ENCODE peak calls at places on chromosomes 16 and 17, in eight cellular contexts. One of them, this sample, is unnamed.

GRCh38 chr16:4123617-4124300 is 7.5 kb upstream of the ADCY9 start:
- DNase-seq in colonic mucosa: no peak
- DNase-seq in heart right ventricle: no peak
- DNase-seq in mucosa of descending colon: no peak
- DNase-seq in cardiac muscle cell: no peak
- DNase-seq in CD8-positive, alpha-beta memory T cell: no peak
- DNase-seq in A673: no peak
- DNase-seq in neural progenitor cell: no peak
- DNase-seq in this sample: no peak

GRCh38 chr16:65833171-65833871 is 533.2 kb upstream of the CDH5 start:
- DNase-seq in neural progenitor cell: no peak
- DNase-seq in cardiac muscle cell: peak; percentile 83
- DNase-seq in heart right ventricle: no peak
- DNase-seq in colonic mucosa: no peak
- DNase-seq in mucosa of descending colon: no peak
- DNase-seq in A673: peak; percentile 94
- DNase-seq in CD8-positive, alpha-beta memory T cell: no peak
- DNase-seq in this sample: no peak

GRCh38 chr17:2309338-2310143 is 5.8 kb downstream of the SRR start:
- DNase-seq in A673: no peak
- DNase-seq in colonic mucosa: no peak
- DNase-seq in heart right ventricle: no peak
- DNase-seq in cardiac muscle cell: peak; percentile 67
- DNase-seq in neural progenitor cell: no peak
- DNase-seq in CD8-positive, alpha-beta memory T cell: no peak
- DNase-seq in mucosa of descending colon: no peak
- DNase-seq in this sample: no peak

GRCh38 chr17:72176902-72177660 is 56.3 kb downstream of the SOX9 start:
- DNase-seq in cardiac muscle cell: no peak
- DNase-seq in CD8-positive, alpha-beta memory T cell: no peak
- DNase-seq in heart right ventricle: no peak
- DNase-seq in colonic mucosa: peak; percentile 64
- DNase-seq in neural progenitor cell: no peak
- DNase-seq in mucosa of descending colon: peak; percentile 44
- DNase-seq in A673: no peak
- DNase-seq in this sample: no peak

GRCh38 chr17:48391460-48391859 is 38.6 kb downstream of the SKAP1 start:
- DNase-seq in A673: no peak
- DNase-seq in mucosa of descending colon: no peak
- DNase-seq in heart right ventricle: no peak
- DNase-seq in colonic mucosa: no peak
- DNase-seq in neural progenitor cell: no peak
- DNase-seq in CD8-positive, alpha-beta memory T cell: no peak
- DNase-seq in cardiac muscle cell: no peak
- DNase-seq in this sample: no peak

GRCh38 chr16:8717892-8718400 is 43.5 kb downstream of the ABAT start:
- DNase-seq in neural progenitor cell: no peak
- DNase-seq in heart right ventricle: no peak
- DNase-seq in cardiac muscle cell: no peak
- DNase-seq in mucosa of descending colon: no peak
- DNase-seq in colonic mucosa: no peak
- DNase-seq in A673: no peak
- DNase-seq in CD8-positive, alpha-beta memory T cell: no peak
- DNase-seq in this sample: no peak

GRCh38 chr16:89123001-89123830 is 29.6 kb downstream of the ACSF3 start:
- DNase-seq in A673: no peak
- DNase-seq in CD8-positive, alpha-beta memory T cell: no peak
- DNase-seq in mucosa of descending colon: peak; percentile 30
- DNase-seq in colonic mucosa: no peak
- DNase-seq in neural progenitor cell: no peak
- DNase-seq in heart right ventricle: peak; percentile 3
- DNase-seq in cardiac muscle cell: no peak
- DNase-seq in this sample: no peak

GRCh38 chr17:63039899-63040602 is 74.0 kb downstream of the TANC2 start:
- DNase-seq in colonic mucosa: no peak
- DNase-seq in cardiac muscle cell: peak; percentile 30
- DNase-seq in neural progenitor cell: no peak
- DNase-seq in heart right ventricle: no peak
- DNase-seq in CD8-positive, alpha-beta memory T cell: no peak
- DNase-seq in A673: no peak
- DNase-seq in mucosa of descending colon: no peak
- DNase-seq in this sample: no peak

GRCh38 chr17:30000755-30001257 is 59.4 kb downstream of the EFCAB5 start:
- DNase-seq in heart right ventricle: no peak
- DNase-seq in cardiac muscle cell: no peak
- DNase-seq in A673: no peak
- DNase-seq in neural progenitor cell: no peak
- DNase-seq in mucosa of descending colon: no peak
- DNase-seq in CD8-positive, alpha-beta memory T cell: no peak
- DNase-seq in colonic mucosa: no peak
- DNase-seq in this sample: no peak

GRCh38 chr17:43350888-43351361 is 47.9 kb upstream of the ARL4D start:
- DNase-seq in CD8-positive, alpha-beta memory T cell: no peak
- DNase-seq in colonic mucosa: no peak
- DNase-seq in mucosa of descending colon: no peak
- DNase-seq in cardiac muscle cell: no peak
- DNase-seq in A673: no peak
- DNase-seq in neural progenitor cell: no peak
- DNase-seq in heart right ventricle: no peak
- DNase-seq in this sample: peak; percentile 86
- H3K9me3 ChIP-seq in CD8-positive, alpha-beta memory T cell: peaks cover 31% of the 10 kb centered on the region
- H3K9me3 ChIP-seq in colonic mucosa: peaks cover 17% of the 10 kb centered on the region
- H3K9me3 ChIP-seq in mucosa of descending colon: peaks cover 34% of the 10 kb centered on the region
- H3K9me3 ChIP-seq in cardiac muscle cell: no peaks in the 10 kb centered on the region
- H3K9me3 ChIP-seq in A673: no peaks in the 10 kb centered on the region
- H3K9me3 ChIP-seq in neural progenitor cell: peaks cover 8% of the 10 kb centered on the region
- H3K9me3 ChIP-seq in heart right ventricle: peaks cover 23% of the 10 kb centered on the region
- H3K9me3 ChIP-seq in this sample: peaks cover 7% of the 10 kb centered on the region

GRCh38 chr17:50536683-50537646 is 4.4 kb downstream of the EPN3 start:
- DNase-seq in colonic mucosa: no peak
- DNase-seq in neural progenitor cell: no peak
- DNase-seq in CD8-positive, alpha-beta memory T cell: no peak
- DNase-seq in cardiac muscle cell: no peak
- DNase-seq in mucosa of descending colon: no peak
- DNase-seq in A673: no peak
- DNase-seq in heart right ventricle: no peak
- DNase-seq in this sample: no peak

GRCh38 chr17:50539762-50540440 is 7.1 kb upstream of the SPATA20 start:
- DNase-seq in colonic mucosa: peak; percentile 75
- DNase-seq in neural progenitor cell: no peak
- DNase-seq in mucosa of descending colon: peak; percentile 82
- DNase-seq in heart right ventricle: no peak
- DNase-seq in cardiac muscle cell: no peak
- DNase-seq in A673: no peak
- DNase-seq in CD8-positive, alpha-beta memory T cell: no peak
- DNase-seq in this sample: no peak

GRCh38 chr17:50535407-50535806 is 2.9 kb downstream of the EPN3 start:
- DNase-seq in heart right ventricle: no peak
- DNase-seq in colonic mucosa: no peak
- DNase-seq in CD8-positive, alpha-beta memory T cell: no peak
- DNase-seq in A673: no peak
- DNase-seq in neural progenitor cell: no peak
- DNase-seq in cardiac muscle cell: no peak
- DNase-seq in mucosa of descending colon: no peak
- DNase-seq in this sample: no peak

GRCh38 chr17:50538549-50539410 is 6.2 kb downstream of the EPN3 start:
- DNase-seq in A673: no peak
- DNase-seq in neural progenitor cell: no peak
- DNase-seq in cardiac muscle cell: no peak
- DNase-seq in CD8-positive, alpha-beta memory T cell: no peak
- DNase-seq in heart right ventricle: no peak
- DNase-seq in colonic mucosa: peak; percentile 49
- DNase-seq in mucosa of descending colon: peak; percentile 71
- DNase-seq in this sample: no peak

DNA sequence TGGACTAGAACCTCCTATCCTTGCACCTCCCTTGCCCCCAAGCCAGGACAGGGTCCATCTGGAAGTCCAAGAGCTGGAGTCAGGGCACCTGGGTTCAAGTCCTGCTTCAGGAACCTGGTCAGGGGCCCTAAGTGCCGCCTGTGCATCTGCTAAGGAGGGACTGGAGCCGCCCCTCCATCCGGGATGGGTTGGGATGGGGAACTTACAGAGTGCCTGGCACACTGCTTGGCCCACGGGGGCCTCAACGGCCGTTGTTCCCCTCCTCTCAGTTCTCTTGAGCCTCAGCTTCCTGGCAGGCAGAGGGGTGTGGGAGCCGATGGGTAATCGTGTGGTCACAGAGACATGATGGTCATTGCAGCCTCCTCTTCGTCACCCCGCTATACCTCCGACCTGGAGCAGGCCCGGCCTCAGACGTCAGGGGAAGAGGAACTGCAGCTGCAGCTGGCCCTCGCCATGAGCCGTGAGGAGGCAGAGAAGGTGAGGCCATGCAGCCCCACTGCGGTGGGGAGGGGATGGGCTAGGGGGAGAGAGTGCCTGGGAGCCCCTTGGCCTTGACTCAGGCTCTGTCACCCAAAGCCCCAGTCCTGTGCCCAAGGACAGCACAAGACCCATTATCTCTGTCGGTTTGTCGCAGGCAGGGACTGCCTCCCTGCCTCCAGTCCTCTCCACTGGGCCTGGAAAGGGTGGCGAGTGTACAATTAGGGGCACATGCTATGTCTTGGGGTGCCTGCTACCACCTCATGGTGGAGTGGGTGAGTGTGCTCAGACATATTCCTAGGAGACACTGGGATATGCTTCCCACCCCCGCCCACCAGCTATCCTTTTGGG is 5.4 kb downstream of the EPN3 start:
- DNase-seq in A673: no peak
- DNase-seq in cardiac muscle cell: no peak
- DNase-seq in heart right ventricle: no peak
- DNase-seq in neural progenitor cell: no peak
- DNase-seq in mucosa of descending colon: no peak
- DNase-seq in colonic mucosa: no peak
- DNase-seq in CD8-positive, alpha-beta memory T cell: no peak
- DNase-seq in this sample: no peak
- H3K4me1 ChIP-seq in A673: peaks cover 22% of the 10 kb centered on the region
- H3K4me1 ChIP-seq in cardiac muscle cell: peaks cover 25% of the 10 kb centered on the region
- H3K4me1 ChIP-seq in heart right ventricle: peaks cover 39% of the 10 kb centered on the region
- H3K4me1 ChIP-seq in neural progenitor cell: peaks cover 26% of the 10 kb centered on the region
- H3K4me1 ChIP-seq in mucosa of descending colon: peaks cover 57% of the 10 kb centered on the region
- H3K4me1 ChIP-seq in colonic mucosa: peaks cover 23% of the 10 kb centered on the region
- H3K4me1 ChIP-seq in CD8-positive, alpha-beta memory T cell: peaks cover 13% of the 10 kb centered on the region
- H3K4me1 ChIP-seq in this sample: peaks cover 49% of the 10 kb centered on the region

GRCh38 chr17:22469101-22469880 is 777.0 kb downstream of the KCNJ18 start:
- DNase-seq in colonic mucosa: no peak
- DNase-seq in CD8-positive, alpha-beta memory T cell: no peak
- DNase-seq in neural progenitor cell: no peak
- DNase-seq in mucosa of descending colon: no peak
- DNase-seq in A673: no peak
- DNase-seq in cardiac muscle cell: no peak
- DNase-seq in heart right ventricle: no peak
- DNase-seq in this sample: no peak
- H3K9me3 ChIP-seq in colonic mucosa: no peaks in the 10 kb centered on the region
- H3K9me3 ChIP-seq in CD8-positive, alpha-beta memory T cell: no peaks in the 10 kb centered on the region
- H3K9me3 ChIP-seq in neural progenitor cell: peaks cover 28% of the 10 kb centered on the region
- H3K9me3 ChIP-seq in mucosa of descending colon: peaks cover 49% of the 10 kb centered on the region
- H3K9me3 ChIP-seq in A673: peaks cover 20% of the 10 kb centered on the region
- H3K9me3 ChIP-seq in cardiac muscle cell: no peaks in the 10 kb centered on the region
- H3K9me3 ChIP-seq in heart right ventricle: no peaks in the 10 kb centered on the region
- H3K9me3 ChIP-seq in this sample: no peaks in the 10 kb centered on the region

GRCh38 chr16:24737916-24738594 is 8.6 kb downstream of the TNRC6A start:
- DNase-seq in mucosa of descending colon: no peak
- DNase-seq in colonic mucosa: no peak
- DNase-seq in CD8-positive, alpha-beta memory T cell: no peak
- DNase-seq in cardiac muscle cell: no peak
- DNase-seq in A673: no peak
- DNase-seq in heart right ventricle: no peak
- DNase-seq in neural progenitor cell: no peak
- DNase-seq in this sample: no peak

GRCh38 chr16:24737391-24737871 is 8.0 kb downstream of the TNRC6A start:
- DNase-seq in cardiac muscle cell: peak; percentile 46
- DNase-seq in mucosa of descending colon: no peak
- DNase-seq in colonic mucosa: no peak
- DNase-seq in CD8-positive, alpha-beta memory T cell: no peak
- DNase-seq in heart right ventricle: no peak
- DNase-seq in A673: no peak
- DNase-seq in neural progenitor cell: no peak
- DNase-seq in this sample: no peak

GRCh38 chr16:24736758-24737157 is 7.3 kb downstream of the TNRC6A start:
- DNase-seq in mucosa of descending colon: no peak
- DNase-seq in colonic mucosa: no peak
- DNase-seq in heart right ventricle: no peak
- DNase-seq in cardiac muscle cell: no peak
- DNase-seq in A673: no peak
- DNase-seq in neural progenitor cell: no peak
- DNase-seq in CD8-positive, alpha-beta memory T cell: no peak
- DNase-seq in this sample: peak; percentile 67

GRCh38 chr16:24741862-24742261 is 12.4 kb downstream of the TNRC6A start:
- DNase-seq in A673: no peak
- DNase-seq in colonic mucosa: no peak
- DNase-seq in mucosa of descending colon: no peak
- DNase-seq in CD8-positive, alpha-beta memory T cell: no peak
- DNase-seq in heart right ventricle: no peak
- DNase-seq in neural progenitor cell: no peak
- DNase-seq in cardiac muscle cell: no peak
- DNase-seq in this sample: no peak

DNA sequence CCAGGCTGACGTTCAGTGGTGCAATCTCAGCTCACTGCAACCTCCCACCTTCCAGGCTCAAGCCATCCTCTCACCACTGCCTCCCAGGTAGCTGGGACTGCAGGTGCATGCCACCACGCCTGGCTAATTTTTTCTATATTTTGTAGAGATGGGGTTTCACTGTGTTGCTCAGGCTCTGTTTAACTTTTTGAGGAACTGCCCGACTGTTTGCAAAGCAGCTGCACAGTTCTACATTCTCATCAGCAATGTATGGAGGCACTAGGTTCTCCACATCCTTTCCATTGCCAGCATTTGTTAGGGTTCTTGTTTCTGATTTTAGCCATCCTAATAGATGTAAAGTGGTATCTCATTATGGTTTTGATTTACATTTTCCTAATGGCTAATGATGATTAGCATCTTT is 9.4 kb downstream of the TNRC6A start:
- DNase-seq in A673: no peak
- DNase-seq in mucosa of descending colon: no peak
- DNase-seq in cardiac muscle cell: no peak
- DNase-seq in CD8-positive, alpha-beta memory T cell: no peak
- DNase-seq in colonic mucosa: no peak
- DNase-seq in heart right ventricle: no peak
- DNase-seq in neural progenitor cell: no peak
- DNase-seq in this sample: no peak
- H3K4me1 ChIP-seq in A673: peaks cover 30% of the 10 kb centered on the region
- H3K4me1 ChIP-seq in mucosa of descending colon: peaks cover 22% of the 10 kb centered on the region
- H3K4me1 ChIP-seq in cardiac muscle cell: no peaks in the 10 kb centered on the region
- H3K4me1 ChIP-seq in CD8-positive, alpha-beta memory T cell: peaks cover 77% of the 10 kb centered on the region
- H3K4me1 ChIP-seq in colonic mucosa: no peaks in the 10 kb centered on the region
- H3K4me1 ChIP-seq in heart right ventricle: peaks cover 100% of the 10 kb centered on the region
- H3K4me1 ChIP-seq in neural progenitor cell: peaks cover 6% of the 10 kb centered on the region
- H3K4me1 ChIP-seq in this sample: peaks cover 66% of the 10 kb centered on the region

This sample was measured in testis.